ENCODE peak calls at places on chromosomes 3 and 15, in six cellular contexts. V is effector memory CD4-positive, alpha-beta T cell; H is GM13977; Q is DMS79 treated with DMSO at 0.1 percent for 48 hours; W is effector memory CD8-positive, alpha-beta T cell; N is progenitor cell of endocrine pancreas. Y is an unnamed sample.

GRCh38 chr3:112043621-112044201 is 9.2 kb downstream of the TMPRSS7 start:
- DNase-seq in V (peak), H (peak), Q (peak), W (peak), N (no peak), Y (peak)

GRCh38 chr3:77648214-77648613 is 608.3 kb downstream of the ROBO2 start:
- DNase-seq in V (no peak), H (no peak), Q (no peak), W (no peak), N (no peak), Y (no peak)

GRCh38 chr3:44478055-44478468 is 592 bp upstream of the ZNF445 start:
- DNase-seq in V (no peak), H (peak), Q (peak), W (no peak), N (no peak), Y (no peak)

GRCh38 chr3:188950832-188951489 is 220.8 kb upstream of the TPRG1 start:
- DNase-seq in V (no peak), H (no peak), Q (no peak), W (no peak), N (no peak), Y (no peak)

GRCh38 chr15:71272932-71273331 is 157.7 kb downstream of the THSD4 start:
- DNase-seq in V (no peak), H (no peak), Q (no peak), W (no peak), N (no peak), Y (no peak)

GRCh38 chr3:134663646-134664456 is 13.0 kb upstream of the KY start:
- DNase-seq in V (no peak), H (no peak), Q (no peak), W (no peak), N (no peak), Y (no peak)

GRCh38 chr3:152656207-152657001 is 178.5 kb upstream of the P2RY1 start:
- DNase-seq in V (no peak), H (no peak), Q (no peak), W (no peak), N (no peak), Y (no peak)

GRCh38 chr3:117282506-117282905 is 572.9 kb downstream of the TUSC7 start:
- DNase-seq in V (no peak), H (no peak), Q (no peak), W (no peak), N (no peak), Y (no peak)

GRCh38 chr15:92636950-92637481 is 18.6 kb downstream of the FAM174B start:
- DNase-seq in V (no peak), H (no peak), Q (peak), W (no peak), N (no peak), Y (no peak)

GRCh38 chr15:73717802-73718201 is 33.6 kb downstream of the CD276 start:
- DNase-seq in V (no peak), H (no peak), Q (no peak), W (no peak), N (no peak), Y (no peak)

GRCh38 chr15:101455291-101455916 is 34.1 kb downstream of the PCSK6 start:
- DNase-seq in V (no peak), H (no peak), Q (no peak), W (no peak), N (no peak), Y (no peak)

GRCh38 chr3:70658779-70659310 is 346.4 kb upstream of the MDFIC2 start:
- DNase-seq in V (no peak), H (no peak), Q (no peak), W (no peak), N (no peak), Y (no peak)

GRCh38 chr15:31571676-31572075 is 245.0 kb downstream of the KLF13 start:
- DNase-seq in V (no peak), H (no peak), Q (no peak), W (no peak), N (no peak), Y (no peak)

GRCh38 chr3:120432105-120432860 is 18.5 kb downstream of the FSTL1 start:
- DNase-seq in V (no peak), H (no peak), Q (no peak), W (no peak), N (no peak), Y (no peak)

GRCh38 chr15:40239671-40240618 is 1.1 kb downstream of the PAK6 start:
- DNase-seq in V (no peak), H (peak), Q (peak), W (no peak), N (no peak), Y (no peak)

GRCh38 chr3:102374863-102375637 is 59.8 kb upstream of the ZPLD1 start:
- DNase-seq in V (no peak), H (no peak), Q (no peak), W (no peak), N (no peak), Y (no peak)

GRCh38 chr15:62957130-62957529 is 85.4 kb upstream of the TPM1 start:
- DNase-seq in V (no peak), H (no peak), Q (no peak), W (no peak), N (no peak), Y (no peak)

GRCh38 chr3:134002326-134002725 is 27.4 kb downstream of the SLCO2A1 start:
- DNase-seq in V (no peak), H (no peak), Q (no peak), W (no peak), N (no peak), Y (no peak)

GRCh38 chr15:62135532-62136134 is 29.5 kb downstream of the C2CD4B start:
- DNase-seq in V (no peak), H (no peak), Q (no peak), W (no peak), N (no peak), Y (no peak)

GRCh38 chr15:44075535-44075934 is 119.5 kb downstream of the FRMD5 start:
- DNase-seq in V (no peak), H (no peak), Q (no peak), W (no peak), N (no peak), Y (no peak)

GRCh38 chr15:100944237-100944875 is 25.2 kb downstream of the LRRK1 start:
- DNase-seq in V (no peak), H (no peak), Q (no peak), W (no peak), N (no peak), Y (no peak)

GRCh38 chr3:185807455-185808068 is 17.3 kb downstream of the IGF2BP2 start:
- DNase-seq in V (no peak), H (no peak), Q (no peak), W (no peak), N (no peak), Y (no peak)

GRCh38 chr3:134057006-134057832 is 27.5 kb upstream of the SLCO2A1 start:
- DNase-seq in V (no peak), H (no peak), Q (no peak), W (no peak), N (no peak), Y (no peak)

GRCh38 chr3:132629928-132630327 is 29.7 kb downstream of the ACAD11 start:
- DNase-seq in V (no peak), H (no peak), Q (no peak), W (no peak), N (no peak), Y (no peak)

GRCh38 chr3:45185052-45185451 is 38.9 kb upstream of the CDCP1 start:
- DNase-seq in V (no peak), H (no peak), Q (no peak), W (no peak), N (no peak), Y (no peak)

GRCh38 chr3:98741121-98741716 is 21.9 kb upstream of the ST3GAL6 start:
- DNase-seq in V (no peak), H (no peak), Q (no peak), W (no peak), N (no peak), Y (no peak)

GRCh38 chr3:72892081-72892763 is 4.4 kb downstream of the GXYLT2 start:
- DNase-seq in V (no peak), H (no peak), Q (no peak), W (no peak), N (no peak), Y (peak)

GRCh38 chr15:89068325-89068784 is 19.9 kb upstream of the ABHD2 start:
- DNase-seq in V (no peak), H (peak), Q (no peak), W (no peak), N (no peak), Y (no peak)

GRCh38 chr15:69265347-69265955 is 33.3 kb upstream of the PAQR5 start:
- DNase-seq in V (no peak), H (no peak), Q (no peak), W (no peak), N (no peak), Y (no peak)

GRCh38 chr3:125231895-125232294 is 19.3 kb upstream of the SLC12A8 start:
- DNase-seq in V (no peak), H (no peak), Q (no peak), W (no peak), N (no peak), Y (no peak)

GRCh38 chr15:96409231-96410138 is 79.0 kb downstream of the NR2F2 start:
- DNase-seq in V (no peak), H (no peak), Q (no peak), W (no peak), N (no peak), Y (no peak)

GRCh38 chr15:85154061-85154460 is 172.4 kb downstream of the PDE8A start:
- DNase-seq in V (no peak), H (peak), Q (no peak), W (no peak), N (no peak), Y (no peak)

GRCh38 chr3:64441861-64442260 is 216.6 kb upstream of the PRICKLE2 start:
- DNase-seq in V (no peak), H (no peak), Q (no peak), W (no peak), N (no peak), Y (no peak)

GRCh38 chr3:101861212-101861977 is 12.1 kb downstream of the NFKBIZ start:
- DNase-seq in V (no peak), H (no peak), Q (no peak), W (no peak), N (no peak), Y (no peak)

GRCh38 chr3:13479332-13479581 is 849 bp upstream of the HDAC11 start:
- DNase-seq in V (no peak), H (no peak), Q (no peak), W (no peak), N (no peak), Y (peak)

GRCh38 chr3:159548675-159549335 is 439.8 kb upstream of the IL12A start:
- DNase-seq in V (no peak), H (no peak), Q (no peak), W (no peak), N (no peak), Y (no peak)

GRCh38 chr3:109643590-109643989 is 306.2 kb upstream of the DPPA4 start:
- DNase-seq in V (no peak), H (no peak), Q (no peak), W (no peak), N (no peak), Y (no peak)

GRCh38 chr3:108380128-108380795 is 83.9 kb downstream of the HHLA2 start:
- DNase-seq in V (no peak), H (no peak), Q (no peak), W (no peak), N (no peak), Y (no peak)

GRCh38 chr3:36434682-36435426 is 54.5 kb downstream of the STAC start:
- DNase-seq in V (no peak), H (no peak), Q (no peak), W (no peak), N (no peak), Y (no peak)

GRCh38 chr3:171835613-171836012 is 7.5 kb upstream of the TMEM212 start:
- DNase-seq in V (no peak), H (no peak), Q (no peak), W (no peak), N (no peak), Y (no peak)